ENCODE peak calls at places on chromosomes 7 and 10, in four cellular contexts. H is GM19239, Z is T-helper 22 cell, O is body of pancreas. A is an unnamed sample.

GRCh38 chr7:130063036-130063435 is 7.3 kb upstream of the KLHDC10 start:
- DNase-seq in H (no peak), Z (peak), O (peak), A (peak)

GRCh38 chr10:75976681-75977080 is 545.3 kb downstream of the LRMDA start:
- DNase-seq in H (no peak), Z (no peak), O (no peak), A (no peak)

GRCh38 chr7:136174477-136174876 is 197.3 kb upstream of the MTPN start:
- DNase-seq in H (no peak), Z (no peak), O (no peak), A (no peak)

GRCh38 chr7:91463330-91463729 is 199.1 kb downstream of the FZD1 start:
- DNase-seq in H (no peak), Z (no peak), O (no peak), A (no peak)

GRCh38 chr7:86025807-86026206 is 617.9 kb upstream of the GRM3 start:
- DNase-seq in H (no peak), Z (no peak), O (no peak), A (no peak)

GRCh38 chr7:55523366-55523765 is 48.9 kb downstream of the VOPP1 start:
- DNase-seq in H (no peak), Z (no peak), O (no peak), A (no peak)

GRCh38 chr10:101032637-101033201 is 1.7 kb downstream of the SFXN3 start:
- DNase-seq in H (no peak), Z (peak), O (peak), A (no peak)

GRCh38 chr7:138848056-138848975 is 50.3 kb upstream of the ATP6V0A4 start:
- DNase-seq in H (no peak), Z (no peak), O (no peak), A (no peak)

GRCh38 chr7:135260930-135261721 is 27.5 kb downstream of the STRA8 start:
- DNase-seq in H (no peak), Z (no peak), O (no peak), A (no peak)

GRCh38 chr7:94080551-94080950 is 76.4 kb upstream of the BET1 start:
- DNase-seq in H (no peak), Z (no peak), O (no peak), A (no peak)

GRCh38 chr10:72085864-72086465 is 2.4 kb downstream of the SPOCK2 start:
- DNase-seq in H (no peak), Z (no peak), O (no peak), A (no peak)

GRCh38 chr7:101699399-101699798 is 70.3 kb upstream of the MYL10 start:
- DNase-seq in H (no peak), Z (no peak), O (no peak), A (no peak)

GRCh38 chr7:112105584-112106540 is 100.3 kb downstream of the DOCK4 start:
- DNase-seq in H (no peak), Z (no peak), O (no peak), A (no peak)

GRCh38 chr10:110822708-110823291 is 48.9 kb upstream of the PDCD4 start:
- DNase-seq in H (no peak), Z (no peak), O (peak), A (no peak)

GRCh38 chr7:17617380-17617779 is 318.9 kb downstream of the AHR start:
- DNase-seq in H (no peak), Z (no peak), O (no peak), A (no peak)

GRCh38 chr10:69383485-69384089 is 33.1 kb downstream of the TACR2 start:
- DNase-seq in H (no peak), Z (no peak), O (no peak), A (no peak)

GRCh38 chr7:5533821-5534367 is 110.3 kb upstream of the TNRC18 start:
- DNase-seq in H (no peak), Z (no peak), O (no peak), A (no peak)

GRCh38 chr10:127151981-127152699 is 44.3 kb downstream of the INSYN2A start:
- DNase-seq in H (no peak), Z (no peak), O (no peak), A (no peak)

GRCh38 chr7:51269321-51269720 is 47.3 kb downstream of the COBL start:
- DNase-seq in H (no peak), Z (no peak), O (no peak), A (no peak)

GRCh38 chr7:81234896-81235295 is 316.0 kb upstream of the SEMA3C start:
- DNase-seq in H (no peak), Z (no peak), O (no peak), A (no peak)

GRCh38 chr7:120915314-120915713 is 35.3 kb upstream of the ING3 start:
- DNase-seq in H (no peak), Z (no peak), O (no peak), A (no peak)

GRCh38 chr7:131501422-131501821 is 55.0 kb downstream of the PODXL start:
- DNase-seq in H (peak), Z (no peak), O (no peak), A (no peak)

GRCh38 chr7:77454802-77455201 is 38.7 kb upstream of the GSAP start:
- DNase-seq in H (no peak), Z (no peak), O (no peak), A (no peak)

GRCh38 chr10:77680065-77680464 is 42.5 kb upstream of the KCNMA1 start:
- DNase-seq in H (no peak), Z (no peak), O (no peak), A (no peak)

GRCh38 chr10:30215631-30216030 is 133.4 kb downstream of the MTPAP start:
- DNase-seq in H (no peak), Z (no peak), O (peak), A (no peak)

GRCh38 chr10:7792541-7792940 is 4.6 kb downstream of the ATP5F1C start:
- DNase-seq in H (no peak), Z (no peak), O (no peak), A (no peak)

GRCh38 chr10:22805304-22805703 is 90.9 kb upstream of the PIP4K2A start:
- DNase-seq in H (no peak), Z (no peak), O (peak), A (no peak)

GRCh38 chr10:76902949-76903348 is 734.7 kb downstream of the KCNMA1 start:
- DNase-seq in H (no peak), Z (no peak), O (no peak), A (peak)

GRCh38 chr7:108613147-108613948 is 43.7 kb downstream of the DNAJB9 start:
- DNase-seq in H (peak), Z (no peak), O (no peak), A (no peak)

GRCh38 chr7:4234498-4234855 is 447.6 kb upstream of the FOXK1 start:
- DNase-seq in H (no peak), Z (no peak), O (no peak), A (no peak)

GRCh38 chr10:43689618-43689954 is 40.9 kb upstream of the ZNF32 start:
- DNase-seq in H (peak), Z (no peak), O (peak), A (peak)

GRCh38 chr7:126426652-126427051 is 826.1 kb downstream of the GRM8 start:
- DNase-seq in H (no peak), Z (no peak), O (no peak), A (no peak)

GRCh38 chr10:103542764-103543616 is 49.5 kb downstream of the NEURL1 start:
- DNase-seq in H (no peak), Z (no peak), O (peak), A (peak)

GRCh38 chr7:158025651-158026600 is 561.7 kb downstream of the PTPRN2 start:
- DNase-seq in H (no peak), Z (no peak), O (no peak), A (no peak)

GRCh38 chr10:88926484-88927249 is 25.9 kb downstream of the ACTA2 start:
- DNase-seq in H (no peak), Z (no peak), O (no peak), A (no peak)

GRCh38 chr10:43251664-43252165 is 15.2 kb downstream of the RASGEF1A start:
- DNase-seq in H (no peak), Z (no peak), O (no peak), A (no peak)